ENCODE peak calls at places on chromosomes 1 and 21, in five cellular contexts. V is Panc1, D is IMR-90, Q is fibroblast of lung, K is body of pancreas. W is an unnamed sample.

GRCh38 chr1:96236156-96236739 is 485.3 kb upstream of the PTBP2 start:
- DNase-seq in D (peak; percentile 75), K (peak; percentile 40), Q (peak; percentile 85), V (peak; percentile 43), W (peak; percentile 18)

GRCh38 chr1:201396859-201397464 is 2.2 kb downstream of the LAD1 start:
- DNase-seq in K (peak; percentile 91), D (no peak), Q (no peak), V (no peak), W (no peak)

GRCh38 chr21:15732290-15732995 is 2.7 kb downstream of the USP25 start:
- DNase-seq in V (no peak), D (peak; percentile 51), K (peak; percentile 18), Q (peak; percentile 65), W (no peak)

GRCh38 chr21:17250651-17251294 is 262.1 kb upstream of the CXADR start:
- DNase-seq in V (no peak), D (no peak), Q (peak; percentile 88), K (no peak), W (no peak)

GRCh38 chr1:91757760-91758545 is 128.0 kb downstream of the TGFBR3 start:
- DNase-seq in K (no peak), Q (peak; percentile 43), V (no peak), D (peak; percentile 69), W (no peak)

GRCh38 chr1:25004355-25004754 is 74.3 kb upstream of the RUNX3 start:
- DNase-seq in Q (no peak), K (no peak), D (no peak), V (no peak), W (no peak)

GRCh38 chr1:43565600-43566360 is 35.1 kb downstream of the PTPRF start:
- DNase-seq in D (peak; percentile 39), V (no peak), Q (peak; percentile 45), K (peak; percentile 75), W (no peak)

GRCh38 chr1:157739229-157739901 is 37.6 kb downstream of the FCRL2 start:
- DNase-seq in D (no peak), Q (no peak), K (no peak), V (no peak), W (no peak)

GRCh38 chr1:80099713-80100112 is 1093.2 kb upstream of the ADGRL4 start:
- DNase-seq in D (no peak), V (no peak), Q (no peak), K (no peak), W (no peak)

GRCh38 chr21:31181089-31181757 is 142.9 kb upstream of the KRTAP19-8 start:
- DNase-seq in D (no peak), Q (no peak), V (no peak), K (no peak), W (no peak)

GRCh38 chr1:46900401-46900800 is 40.9 kb downstream of the CYP4A11 start:
- DNase-seq in D (no peak), K (no peak), Q (no peak), V (no peak), W (no peak)

GRCh38 chr1:180231506-180232420 is 1.7 kb downstream of the LHX4 start:
- DNase-seq in D (peak; percentile 45), Q (peak; percentile 46), K (peak; percentile 42), V (no peak), W (no peak)

GRCh38 chr1:1114431-1114830 is 1.5 kb downstream of the C1orf159 start:
- DNase-seq in V (no peak), K (no peak), Q (no peak), D (no peak), W (no peak)

DNA sequence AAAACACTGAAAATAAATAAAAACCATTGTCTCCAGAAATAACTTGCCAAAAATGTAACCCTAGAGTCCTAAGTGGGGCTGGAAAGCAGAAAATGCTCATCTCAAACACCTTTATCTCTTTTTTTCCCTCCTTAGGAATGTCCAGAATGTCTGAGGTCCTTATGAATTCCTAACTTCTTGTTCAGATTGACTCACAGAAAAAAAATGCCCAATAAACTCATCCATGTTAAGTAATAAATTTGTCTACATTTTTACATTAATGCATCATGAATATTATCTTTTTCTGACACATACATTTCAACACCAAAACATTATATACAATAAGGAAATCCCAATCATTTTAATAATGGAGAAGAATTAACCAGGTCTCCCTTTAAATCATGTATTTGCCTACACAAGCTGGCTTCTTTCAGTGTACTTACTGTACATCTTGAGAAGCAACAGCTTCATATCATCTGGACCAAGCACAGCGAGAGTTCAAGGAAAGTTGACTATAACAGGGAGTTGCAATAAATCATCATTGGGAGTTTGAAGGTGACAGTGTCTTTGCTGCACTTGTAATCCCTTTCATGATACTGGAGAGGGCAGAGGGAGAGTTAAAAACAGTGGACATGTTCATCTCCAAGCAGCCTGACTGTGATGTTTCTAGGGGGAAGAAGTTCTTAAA is 565.2 kb downstream of the LTN1 start:
- DNase-seq in K (no peak), D (peak; percentile 67), Q (peak; percentile 43), V (no peak), W (no peak)
- H3K27ac ChIP-seq in K (no peak overlapping the region), D (peak overlapping the region; percentile 34), Q (no peak overlapping the region), V (no peak overlapping the region), W (no peak overlapping the region)

GRCh38 chr1:232149302-232150201 is 480.4 kb downstream of the SIPA1L2 start:
- DNase-seq in V (peak; percentile 76), Q (peak; percentile 78), K (no peak), D (peak; percentile 84), W (no peak)
- H3K4me3 ChIP-seq in V (no peak overlapping the region), Q (no peak overlapping the region), K (no peak overlapping the region), D (no peak overlapping the region), W (no peak overlapping the region)

DNA sequence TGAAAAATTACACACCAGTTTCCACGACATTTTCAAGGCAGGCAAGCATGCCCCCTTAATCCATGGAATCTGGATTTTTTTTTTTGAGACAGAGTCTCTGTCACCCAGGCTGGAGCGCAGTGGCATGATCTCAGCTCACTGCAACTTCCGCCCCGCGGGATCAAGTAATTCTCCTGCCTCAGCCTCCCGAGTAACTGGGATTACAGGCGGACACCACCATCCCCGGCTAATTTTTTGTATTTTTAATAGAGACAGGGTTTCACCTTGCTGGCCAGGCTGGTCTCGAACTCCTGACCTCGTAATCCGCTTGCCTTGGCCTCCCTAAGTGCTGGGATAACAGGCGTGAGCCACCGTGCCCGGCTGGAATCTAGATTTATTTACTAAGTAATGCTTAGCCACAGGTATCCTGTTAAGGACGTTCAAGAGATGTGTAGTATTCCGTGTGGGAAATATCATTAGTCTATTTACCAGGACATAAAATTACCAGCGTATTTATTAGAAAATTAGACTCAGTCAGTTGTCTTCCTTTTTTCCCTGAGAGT is 2.5 kb downstream of the IFI44 start:
- DNase-seq in K (peak; percentile 13), Q (no peak), D (no peak), V (no peak), W (no peak)
- H3K27ac ChIP-seq in K (no peak overlapping the region), Q (no peak overlapping the region), D (no peak overlapping the region), V (no peak overlapping the region), W (no peak overlapping the region)

DNA sequence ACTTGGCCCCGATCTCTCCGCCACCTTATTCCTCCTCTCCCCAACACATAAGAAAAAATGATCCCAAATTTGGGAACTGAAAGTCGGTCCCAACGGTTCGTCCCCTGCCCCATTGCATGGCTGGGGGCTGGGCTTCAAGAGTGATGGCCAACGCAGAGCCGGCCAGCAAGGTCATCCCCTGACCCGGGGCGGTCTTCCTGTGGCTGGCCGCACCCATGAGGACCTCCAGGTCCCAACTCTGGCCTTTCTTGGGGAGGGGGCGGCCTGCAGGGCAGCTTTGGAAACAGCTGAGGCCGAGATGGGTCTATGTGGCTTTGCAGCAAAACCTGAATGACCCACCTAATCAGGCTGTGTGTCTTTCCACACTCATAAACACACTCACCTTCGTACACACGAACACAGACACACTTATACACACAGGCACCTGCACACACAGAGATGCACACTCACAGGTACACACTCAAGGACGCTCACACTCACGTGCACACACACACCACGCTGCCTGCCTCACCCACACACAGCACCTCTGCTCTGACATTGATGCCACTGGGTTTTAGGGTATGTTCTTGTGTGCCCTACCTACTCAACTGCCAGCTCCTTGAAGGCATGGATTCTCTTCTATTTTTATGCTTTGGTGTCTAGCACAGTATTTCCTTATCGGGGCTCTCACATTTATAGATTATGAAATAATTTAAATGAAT is 562 bp downstream of the DYNLT5 start:
- DNase-seq in D (no peak), Q (no peak), K (no peak), V (no peak), W (no peak)
- H3K4me3 ChIP-seq in D (peak overlapping the region; percentile 36), Q (peak overlapping the region; percentile 43), K (no peak overlapping the region), V (no peak overlapping the region), W (peak overlapping the region; percentile 44)

GRCh38 chr1:207959995-207960745 is 49.2 kb upstream of the CD34 start:
- DNase-seq in K (no peak), Q (no peak), D (no peak), V (no peak), W (no peak)
- H3K27ac ChIP-seq in K (no peak overlapping the region), Q (no peak overlapping the region), D (no peak overlapping the region), V (no peak overlapping the region), W (no peak overlapping the region)

GRCh38 chr1:154793674-154794073 is 76.4 kb downstream of the KCNN3 start:
- DNase-seq in Q (no peak), K (no peak), V (no peak), D (no peak), W (no peak)

GRCh38 chr1:154797175-154797574 is 72.9 kb downstream of the KCNN3 start:
- DNase-seq in K (no peak), V (no peak), Q (no peak), D (no peak), W (no peak)

GRCh38 chr1:154794608-154795007 is 75.5 kb downstream of the KCNN3 start:
- DNase-seq in V (no peak), Q (no peak), K (no peak), D (no peak), W (no peak)

GRCh38 chr1:154798645-154799044 is 71.4 kb downstream of the KCNN3 start:
- DNase-seq in K (no peak), V (no peak), D (no peak), Q (no peak), W (no peak)

DNA sequence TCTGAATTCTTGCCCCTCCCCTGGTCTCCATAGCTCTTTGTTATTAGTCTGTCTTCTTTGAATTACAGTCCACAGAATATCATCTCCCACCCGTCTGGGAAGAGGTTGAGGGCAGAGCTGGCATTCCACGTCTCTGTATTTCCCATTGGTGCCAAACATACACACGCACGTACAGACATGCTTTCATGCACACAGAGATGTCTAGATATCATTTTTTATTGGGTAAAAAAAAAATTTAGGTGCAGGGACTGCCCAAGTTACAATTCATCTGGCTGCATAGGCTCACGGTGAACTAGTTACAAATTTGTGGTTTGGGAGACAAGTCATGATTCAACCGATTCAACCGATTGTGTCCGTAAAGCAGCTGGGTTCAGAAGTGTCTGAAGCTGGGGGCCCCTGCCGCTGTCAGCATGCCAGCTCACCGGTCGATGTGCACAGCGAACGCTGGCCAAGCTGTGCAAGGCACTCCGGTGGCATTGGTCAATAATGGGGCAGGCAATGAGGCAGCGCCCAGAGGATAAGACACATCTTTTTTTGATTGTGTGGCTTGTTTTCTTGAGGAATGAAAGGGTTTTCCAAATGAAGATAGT is 73.7 kb downstream of the KCNN3 start:
- DNase-seq in V (no peak), K (no peak), D (no peak), Q (no peak), W (no peak)
- H3K4me3 ChIP-seq in V (no peak overlapping the region), K (no peak overlapping the region), D (no peak overlapping the region), Q (no peak overlapping the region), W (no peak overlapping the region)